ENCODE peak calls at places on chromosomes 3 and 15, in ten cellular contexts. G, Y, S, O, N, X, H, U, Z and M are unnamed samples.
A peak's percentile ranks its signal among the peaks of the same experiment; 100 is the strongest.

GRCh38 chr3:148763921-148764320 is 63.7 kb upstream of the CPB1 start:
- DNase-seq in G (no peak), Y (no peak), S (no peak), O (no peak), N (no peak), X (no peak), H (no peak), U (no peak), Z (no peak), M (no peak)

GRCh38 chr15:78457101-78457500 is 19.1 kb downstream of the IREB2 start:
- DNase-seq in G (peak; percentile 69), Y (no peak), S (no peak), O (no peak), N (no peak), X (no peak), H (no peak), U (peak; percentile 37), Z (peak; percentile 15), M (no peak)

GRCh38 chr15:61681038-61681418 is 379.2 kb downstream of the VPS13C start:
- DNase-seq in G (no peak), Y (no peak), S (no peak), O (no peak), N (no peak), X (no peak), H (no peak), U (no peak), Z (no peak), M (no peak)

GRCh38 chr3:123126653-123127052 is 59.8 kb downstream of the PDIA5 start:
- DNase-seq in G (no peak), Y (no peak), S (no peak), O (no peak), N (no peak), X (no peak), H (no peak), U (no peak), Z (no peak), M (no peak)

GRCh38 chr3:123292321-123293310 is 90.9 kb downstream of the SEC22A start:
- DNase-seq in G (no peak), Y (no peak), S (peak; percentile 49), O (no peak), N (peak; percentile 10), X (no peak), H (peak; percentile 4), U (no peak), Z (no peak), M (no peak)

GRCh38 chr3:178419078-178419477 is 117.2 kb upstream of the KCNMB2 start:
- DNase-seq in G (peak; percentile 59), Y (no peak), S (no peak), O (no peak), N (no peak), X (no peak), H (no peak), U (no peak), Z (no peak), M (no peak)

GRCh38 chr15:31452595-31453557 is 126.2 kb downstream of the KLF13 start:
- DNase-seq in G (no peak), Y (peak; percentile 14), S (no peak), O (no peak), N (no peak), X (no peak), H (no peak), U (no peak), Z (no peak), M (peak; percentile 42)

GRCh38 chr3:144586382-144586781 is 614.8 kb downstream of the DIPK2A start:
- DNase-seq in G (peak; percentile 66), Y (no peak), S (no peak), O (no peak), N (no peak), X (no peak), H (no peak), U (peak; percentile 44), Z (no peak), M (no peak)

GRCh38 chr15:39108021-39108420 is 472.9 kb upstream of the THBS1 start:
- DNase-seq in G (no peak), Y (no peak), S (no peak), O (no peak), N (no peak), X (no peak), H (no peak), U (no peak), Z (no peak), M (no peak)

GRCh38 chr3:43620953-43621405 is 832 bp downstream of the ANO10 start:
- DNase-seq in G (peak; percentile 22), Y (no peak), S (no peak), O (no peak), N (no peak), X (no peak), H (no peak), U (peak; percentile 38), Z (no peak), M (no peak)

GRCh38 chr15:85125056-85125661 is 143.5 kb downstream of the PDE8A start:
- DNase-seq in G (peak; percentile 57), Y (no peak), S (no peak), O (no peak), N (no peak), X (no peak), H (no peak), U (peak; percentile 52), Z (no peak), M (no peak)

GRCh38 chr3:27568393-27568792 is 84.2 kb upstream of the SLC4A7 start:
- DNase-seq in G (peak; percentile 72), Y (peak; percentile 52), S (no peak), O (no peak), N (peak; percentile 34), X (no peak), H (peak; percentile 19), U (no peak), Z (no peak), M (peak; percentile 84)

GRCh38 chr3:197942956-197943556 is 6.9 kb upstream of the RPL35A start:
- DNase-seq in G (peak; percentile 61), Y (no peak), S (no peak), O (no peak), N (no peak), X (no peak), H (no peak), U (peak; percentile 62), Z (peak; percentile 46), M (no peak)

GRCh38 chr3:100030346-100030745 is 84.0 kb downstream of the FILIP1L start:
- DNase-seq in G (peak; percentile 53), Y (no peak), S (no peak), O (no peak), N (no peak), X (no peak), H (no peak), U (no peak), Z (no peak), M (no peak)

GRCh38 chr3:100030914-100031313 is 83.4 kb downstream of the FILIP1L start:
- DNase-seq in G (no peak), Y (no peak), S (no peak), O (no peak), N (no peak), X (no peak), H (no peak), U (no peak), Z (no peak), M (no peak)

GRCh38 chr3:100033184-100033583 is 81.1 kb downstream of the FILIP1L start:
- DNase-seq in G (peak; percentile 81), Y (no peak), S (no peak), O (no peak), N (no peak), X (no peak), H (peak; percentile 65), U (no peak), Z (no peak), M (no peak)

GRCh38 chr3:100032262-100032661 is 82.0 kb downstream of the FILIP1L start:
- DNase-seq in G (peak; percentile 90), Y (no peak), S (no peak), O (no peak), N (no peak), X (no peak), H (no peak), U (no peak), Z (no peak), M (no peak)

DNA sequence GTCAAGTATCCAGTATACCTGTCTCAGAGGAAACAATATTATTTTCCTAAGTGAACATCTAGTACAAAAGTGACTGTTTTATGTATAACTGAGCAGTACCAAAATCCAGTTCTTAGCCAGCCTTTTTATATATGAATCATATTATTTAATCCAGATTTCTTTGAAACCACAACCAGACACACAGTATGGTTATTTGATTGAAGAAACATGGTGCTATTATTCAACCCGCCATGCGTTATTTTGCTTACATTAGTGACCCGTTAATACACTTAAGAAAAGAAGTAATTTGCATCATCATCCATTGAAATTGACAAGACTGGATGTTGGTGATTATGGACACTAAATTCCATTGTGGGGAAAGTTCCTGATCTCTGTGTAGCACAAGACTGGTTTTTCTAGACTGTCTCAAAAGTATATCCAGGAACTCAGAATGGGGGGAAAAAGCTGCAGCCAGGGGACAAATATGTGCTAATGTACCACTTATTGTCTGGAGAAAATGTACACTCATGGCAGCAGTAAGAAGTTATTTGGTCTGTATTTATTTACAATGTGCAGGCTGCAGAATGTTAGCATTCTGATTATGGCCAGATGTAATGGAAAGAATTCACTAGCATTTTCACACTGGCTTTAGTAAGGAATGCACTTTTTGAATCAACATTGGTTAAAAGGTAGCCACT is 80.3 kb downstream of the FILIP1L start:
- DNase-seq in G (peak; percentile 52), Y (no peak), S (no peak), O (no peak), N (no peak), X (no peak), H (no peak), U (no peak), Z (no peak), M (no peak)
- H3K27ac ChIP-seq in G (peak overlapping the region; percentile 1), Y (no peak overlapping the region), S (no peak overlapping the region), O (no peak overlapping the region), N (no peak overlapping the region), X (no peak overlapping the region), H (peak overlapping the region; percentile 16), U (no peak overlapping the region), Z (no peak overlapping the region), M (no peak overlapping the region)

GRCh38 chr3:172156309-172156998 is 117.1 kb downstream of the FNDC3B start:
- DNase-seq in G (no peak), Y (no peak), S (no peak), O (no peak), N (peak; percentile 85), X (no peak), H (no peak), U (no peak), Z (no peak), M (peak; percentile 60)
- TF ChIP-seq POLR2A in G (no peak), Y (no peak), S (no peak), O (no peak), N (no peak), X (no peak), H (no peak), U (no peak), Z (no peak), M (no peak)

GRCh38 chr3:168040624-168041208 is 55.0 kb downstream of the GOLIM4 start:
- DNase-seq in G (peak; percentile 74), Y (no peak), S (no peak), O (no peak), N (no peak), X (no peak), H (no peak), U (peak; percentile 37), Z (peak; percentile 22), M (no peak)
- TF ChIP-seq CTCF in G (peak; percentile 65), Y (peak; percentile 44), S (peak; percentile 23), O (peak; percentile 28), N (no peak), X (peak; percentile 53), H (no peak), U (peak; percentile 63), Z (peak; percentile 65), M (peak; percentile 55)

DNA sequence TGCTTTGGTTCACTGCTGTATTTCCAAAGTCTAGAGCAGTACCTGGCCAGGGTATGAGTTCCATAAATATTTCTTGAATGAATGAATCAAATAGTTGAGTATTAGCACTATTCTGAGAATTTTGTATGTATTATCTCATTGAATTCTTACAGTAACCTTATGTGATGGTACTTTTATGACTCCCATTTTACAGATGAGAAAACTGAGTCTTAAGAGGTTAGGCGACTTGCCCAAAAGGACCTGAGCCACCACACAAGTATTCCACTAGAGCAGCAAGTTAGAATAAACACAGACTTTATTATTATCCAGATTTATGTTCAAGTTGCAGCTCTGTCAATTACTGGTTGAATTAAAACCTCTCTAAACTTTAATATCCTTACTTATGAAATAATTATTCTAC is 29.4 kb downstream of the CRTC3 start:
- DNase-seq in G (no peak), Y (no peak), S (no peak), O (no peak), N (no peak), X (no peak), H (no peak), U (no peak), Z (no peak), M (no peak)
- H3K27ac ChIP-seq in G (no peak overlapping the region), Y (peak overlapping the region; percentile 83), S (peak overlapping the region; percentile 71), O (peak overlapping the region; percentile 29), N (no peak overlapping the region), X (peak overlapping the region; percentile 82), H (peak overlapping the region; percentile 81), U (no peak overlapping the region), Z (no peak overlapping the region), M (peak overlapping the region; percentile 87)